ENCODE peak calls at places on chromosome X, in six cellular contexts. V is A549, A is HepG2, W is upper lobe of left lung, G is K562, P is GM12878. J is an unnamed sample.

GRCh38 chrX:17769701-17770269 is 32.5 kb downstream of the SCML1 start:
- ATAC-seq in A (no peak), P (no peak), W (no peak), G (no peak), V (no peak), J (no peak)

GRCh38 chrX:39813631-39814246 is 284.0 kb downstream of the BCOR start:
- ATAC-seq in P (no peak), G (no peak), A (no peak), V (no peak), W (peak), J (peak)

GRCh38 chrX:119762718-119763117 is 4.3 kb downstream of the SOWAHD start:
- ATAC-seq in W (no peak), G (no peak), A (no peak), P (peak), V (no peak), J (no peak)

GRCh38 chrX:10012776-10013175 is 45.6 kb downstream of the CLDN34 start:
- ATAC-seq in A (no peak), V (no peak), W (no peak), G (no peak), P (no peak), J (no peak)

GRCh38 chrX:54042609-54043010 is 1.7 kb downstream of the PHF8 start:
- ATAC-seq in A (peak), P (peak), W (peak), G (peak), V (peak), J (peak)

GRCh38 chrX:149837639-149838038 is 43.3 kb upstream of the MAGEA8 start:
- ATAC-seq in P (peak), W (no peak), G (no peak), V (no peak), A (no peak), J (no peak)

GRCh38 chrX:56994375-56995270 is 718 bp downstream of the SPIN3 start:
- ATAC-seq in W (peak), G (peak), P (peak), A (peak), V (no peak), J (peak)

GRCh38 chrX:9847071-9847470 is 60.8 kb downstream of the SHROOM2 start:
- ATAC-seq in W (no peak), A (peak), G (no peak), V (peak), P (no peak), J (no peak)

GRCh38 chrX:69101655-69102251 is 63.5 kb downstream of the PJA1 start:
- ATAC-seq in V (no peak), A (no peak), G (no peak), P (no peak), W (no peak), J (no peak)

GRCh38 chrX:96883608-96884007 is at the start of gene RPA4:
- ATAC-seq in A (no peak), P (no peak), G (no peak), V (no peak), W (no peak), J (no peak)

GRCh38 chrX:21384178-21384577 is 10.0 kb downstream of the CNKSR2 start:
- ATAC-seq in V (no peak), A (no peak), W (no peak), P (no peak), G (no peak), J (no peak)

GRCh38 chrX:124232523-124233201 is 99.8 kb upstream of the TEX13D start:
- ATAC-seq in P (peak), W (no peak), A (no peak), V (no peak), G (no peak), J (no peak)

DNA sequence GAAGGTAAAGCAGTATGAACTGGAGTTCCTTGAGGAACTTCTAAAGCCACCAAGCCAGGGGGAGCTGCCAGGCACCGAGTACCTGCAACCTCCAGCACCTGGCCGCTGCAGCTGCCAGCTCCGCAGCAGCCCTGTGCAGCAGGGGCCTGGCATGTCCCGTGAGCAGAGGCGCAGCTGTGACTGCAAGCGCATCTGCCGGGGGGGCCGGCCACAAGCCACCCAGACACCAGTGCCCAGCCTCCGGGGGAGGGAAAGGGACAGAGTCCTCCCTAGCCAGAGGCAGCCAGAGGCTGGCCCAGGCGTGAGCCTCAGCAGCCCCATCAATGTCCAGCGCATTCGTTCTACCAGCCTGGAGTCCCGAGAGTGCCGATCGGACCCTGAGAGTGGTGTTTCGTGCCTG is 26.6 kb upstream of the PRPS1 start:
- ATAC-seq in A (no peak), G (no peak), W (no peak), V (no peak), P (no peak), J (no peak)
- TF ChIP-seq EP300 in A (no peak), G (no peak), W (no peak), V (no peak), P (no peak), J (no peak)

DNA sequence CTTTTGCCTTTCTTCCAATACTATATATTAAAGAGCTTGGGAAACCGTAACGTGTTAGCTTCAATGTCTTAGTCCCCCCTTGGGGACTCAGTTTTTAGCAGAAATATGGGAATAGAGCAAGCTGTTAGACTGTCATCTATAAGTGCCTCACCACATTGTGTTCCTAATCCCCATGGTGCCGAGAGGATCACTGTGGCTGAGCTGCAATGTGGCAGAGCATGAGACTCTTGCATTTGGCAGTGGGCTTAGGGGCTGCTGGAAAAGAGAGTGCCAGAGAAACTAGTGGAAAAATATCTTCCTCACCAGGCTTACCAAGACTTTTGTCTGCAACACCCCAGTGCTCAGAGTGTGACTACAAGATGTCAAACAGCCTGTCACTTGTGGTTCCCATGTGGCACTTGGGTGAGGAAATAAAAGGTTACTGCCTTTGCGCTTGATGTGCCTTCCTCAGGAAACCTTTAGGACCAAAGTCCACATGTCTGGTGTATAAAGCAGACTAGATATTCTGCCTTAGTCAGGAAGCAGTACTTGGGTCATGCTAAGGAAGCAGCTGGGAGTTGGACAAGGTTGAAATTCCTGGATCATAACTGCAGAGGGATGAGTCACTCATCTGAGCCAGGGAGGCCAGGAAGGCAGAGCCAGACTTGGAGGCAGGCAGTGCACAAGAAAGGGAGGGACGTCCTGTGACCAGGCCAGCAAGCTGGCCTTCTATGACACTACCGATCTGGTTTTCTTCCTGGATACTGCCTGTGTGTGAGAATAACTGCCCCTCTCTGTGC is 9.7 kb upstream of the MAGEA4 start:
- ATAC-seq in W (peak), A (no peak), V (peak), P (no peak), G (no peak), J (peak)
- H3K27ac ChIP-seq in W (peak), A (no peak), V (peak), P (no peak), G (no peak), J (no peak)

GRCh38 chrX:2705036-2705435 is 13.9 kb downstream of the CD99 start:
- ATAC-seq in W (peak), G (no peak), V (no peak), A (no peak), P (no peak), J (peak)
- TF ChIP-seq EP300 in W (peak), G (no peak), V (no peak), A (no peak), P (no peak), J (no peak)

GRCh38 chrX:49175435-49175834 is 3.7 kb downstream of the PLP2 start:
- ATAC-seq in G (peak), P (no peak), V (no peak), W (no peak), A (no peak), J (no peak)
- H3K27ac ChIP-seq in G (peak), P (no peak), V (no peak), W (no peak), A (no peak), J (no peak)

DNA sequence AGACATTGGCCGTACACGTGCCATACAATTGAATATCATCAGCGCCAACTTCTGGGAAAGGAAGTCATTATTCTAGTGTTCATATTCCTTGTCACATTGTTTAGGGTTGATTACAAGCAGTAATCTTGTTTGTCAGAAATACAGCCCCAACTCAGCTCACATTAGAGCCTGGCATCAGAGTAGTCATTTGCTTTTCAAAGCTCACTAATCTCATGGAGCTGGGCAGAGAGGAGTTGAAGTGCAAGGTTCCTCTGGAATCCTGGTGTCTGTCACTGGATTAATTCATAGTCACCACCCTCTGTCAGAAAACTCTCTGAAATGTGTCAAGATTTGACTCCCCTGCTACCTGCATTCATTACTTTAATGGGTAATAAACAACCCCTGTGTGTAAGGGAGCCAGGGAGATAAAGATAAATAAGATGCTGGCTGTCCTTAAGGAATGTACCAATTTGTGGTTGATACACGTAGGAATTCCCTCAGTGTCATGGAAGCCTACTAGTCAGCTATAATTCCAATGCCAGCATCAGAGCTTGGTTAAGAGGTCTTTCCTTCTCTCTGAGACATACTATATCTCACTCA is 43.7 kb upstream of the S100G start:
- ATAC-seq in P (no peak), W (no peak), V (no peak), G (no peak), A (no peak), J (no peak)
- TF ChIP-seq EP300 in P (no peak), W (no peak), V (no peak), G (no peak), A (no peak), J (no peak)

GRCh38 chrX:117998171-117998570 is 118.4 kb downstream of the KLHL13 start:
- ATAC-seq in A (no peak), G (no peak), W (no peak), V (no peak), P (no peak), J (no peak)
- H3K27ac ChIP-seq in A (no peak), G (no peak), W (no peak), V (no peak), P (no peak), J (no peak)

DNA sequence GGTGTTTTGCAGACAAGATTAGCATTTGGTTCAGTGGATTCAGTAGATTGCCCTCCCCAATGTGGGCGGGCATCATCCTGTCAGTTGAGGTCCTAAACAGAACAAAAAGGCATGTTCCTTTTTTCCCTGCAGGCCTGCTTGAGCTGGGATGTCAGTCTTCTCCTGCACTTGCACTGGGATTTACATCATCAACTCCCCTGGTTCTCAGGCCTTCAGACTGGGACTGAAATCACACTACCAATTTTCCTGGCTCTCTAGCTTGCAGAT is 278.9 kb upstream of the FTHL17 start:
- ATAC-seq in W (no peak), V (no peak), A (peak), P (no peak), G (no peak), J (no peak)
- TF ChIP-seq EP300 in W (no peak), V (no peak), A (no peak), P (no peak), G (no peak), J (no peak)

J was measured in gastroesophageal sphincter.